ENCODE peak calls at places on chromosomes 13 and 19, in four cellular contexts. One of them, this sample, is unnamed.

GRCh38 chr19:49331616-49332055 is 3.6 kb upstream of the CD37 start:
- DNase-seq in H1: no peak
- DNase-seq in heart left ventricle: peak
- DNase-seq in Peyer's patch: peak
- DNase-seq in this sample: no peak

GRCh38 chr13:61684976-61685682 is 269.5 kb upstream of the PCDH20 start:
- DNase-seq in Peyer's patch: no peak
- DNase-seq in H1: no peak
- DNase-seq in heart left ventricle: no peak
- DNase-seq in this sample: no peak

GRCh38 chr19:2494084-2494446 is 18.1 kb downstream of the GADD45B start:
- DNase-seq in Peyer's patch: no peak
- DNase-seq in heart left ventricle: no peak
- DNase-seq in H1: no peak
- DNase-seq in this sample: no peak

GRCh38 chr19:39970674-39971379 is at the start of gene PSMC4:
- DNase-seq in H1: peak
- DNase-seq in heart left ventricle: peak
- DNase-seq in Peyer's patch: peak
- DNase-seq in this sample: peak

GRCh38 chr19:7126132-7126531 is 56.6 kb downstream of the ZNF557 start:
- DNase-seq in H1: no peak
- DNase-seq in heart left ventricle: no peak
- DNase-seq in Peyer's patch: no peak
- DNase-seq in this sample: no peak

GRCh38 chr19:39502640-39503417 is 4.1 kb downstream of the DLL3 start:
- DNase-seq in H1: no peak
- DNase-seq in Peyer's patch: peak
- DNase-seq in heart left ventricle: peak
- DNase-seq in this sample: no peak

GRCh38 chr13:28819748-28820098 is 416 bp upstream of the MTUS2 start:
- DNase-seq in H1: no peak
- DNase-seq in Peyer's patch: no peak
- DNase-seq in heart left ventricle: peak
- DNase-seq in this sample: no peak

GRCh38 chr19:13154241-13154778 is 4.1 kb downstream of the IER2 start:
- DNase-seq in heart left ventricle: peak
- DNase-seq in H1: no peak
- DNase-seq in Peyer's patch: peak
- DNase-seq in this sample: peak

GRCh38 chr19:34066007-34066656 is 106.2 kb upstream of the LSM14A start:
- DNase-seq in heart left ventricle: no peak
- DNase-seq in Peyer's patch: no peak
- DNase-seq in H1: no peak
- DNase-seq in this sample: no peak

GRCh38 chr13:107906131-107906530 is 309.2 kb downstream of the LIG4 start:
- DNase-seq in heart left ventricle: no peak
- DNase-seq in Peyer's patch: no peak
- DNase-seq in H1: no peak
- DNase-seq in this sample: no peak

GRCh38 chr13:33274264-33274663 is 11.3 kb downstream of the STARD13 start:
- DNase-seq in Peyer's patch: no peak
- DNase-seq in heart left ventricle: no peak
- DNase-seq in H1: no peak
- DNase-seq in this sample: no peak

GRCh38 chr13:59658736-59659330 is 504.9 kb downstream of the DIAPH3 start:
- DNase-seq in Peyer's patch: no peak
- DNase-seq in H1: no peak
- DNase-seq in heart left ventricle: no peak
- DNase-seq in this sample: no peak

GRCh38 chr13:23715762-23716235 is 145.6 kb downstream of the TNFRSF19 start:
- DNase-seq in H1: no peak
- DNase-seq in heart left ventricle: no peak
- DNase-seq in Peyer's patch: no peak
- DNase-seq in this sample: no peak

GRCh38 chr13:25886438-25887214 is 165.2 kb downstream of the SHISA2 start:
- DNase-seq in heart left ventricle: no peak
- DNase-seq in Peyer's patch: no peak
- DNase-seq in H1: no peak
- DNase-seq in this sample: no peak

GRCh38 chr19:46431824-46432223 is 3.1 kb upstream of the PNMA8C start:
- DNase-seq in H1: no peak
- DNase-seq in Peyer's patch: no peak
- DNase-seq in heart left ventricle: no peak
- DNase-seq in this sample: no peak

GRCh38 chr13:73338389-73338788 is 279.6 kb downstream of the KLF5 start:
- DNase-seq in heart left ventricle: no peak
- DNase-seq in H1: no peak
- DNase-seq in Peyer's patch: no peak
- DNase-seq in this sample: no peak

GRCh38 chr19:8360196-8360595 is 3.8 kb upstream of the ANGPTL4 start:
- DNase-seq in heart left ventricle: no peak
- DNase-seq in H1: no peak
- DNase-seq in Peyer's patch: no peak
- DNase-seq in this sample: no peak

GRCh38 chr19:2291185-2291751 is 9.3 kb upstream of the PEAK3 start:
- DNase-seq in H1: no peak
- DNase-seq in heart left ventricle: no peak
- DNase-seq in Peyer's patch: no peak
- DNase-seq in this sample: no peak

GRCh38 chr13:83780201-83780600 is 102.1 kb downstream of the SLITRK1 start:
- DNase-seq in Peyer's patch: no peak
- DNase-seq in H1: no peak
- DNase-seq in heart left ventricle: no peak
- DNase-seq in this sample: no peak

GRCh38 chr13:71785361-71785760 is 81.6 kb downstream of the DACH1 start:
- DNase-seq in Peyer's patch: no peak
- DNase-seq in heart left ventricle: no peak
- DNase-seq in H1: no peak
- DNase-seq in this sample: no peak

GRCh38 chr13:51559916-51560315 is 24.3 kb upstream of the WDFY2 start:
- DNase-seq in heart left ventricle: no peak
- DNase-seq in H1: no peak
- DNase-seq in Peyer's patch: no peak
- DNase-seq in this sample: no peak

GRCh38 chr13:77697208-77698103 is at the start of gene SLAIN1:
- DNase-seq in H1: peak
- DNase-seq in heart left ventricle: peak
- DNase-seq in Peyer's patch: peak
- DNase-seq in this sample: peak

GRCh38 chr19:56253737-56254136 is 18.8 kb upstream of the EDDM13 start:
- DNase-seq in heart left ventricle: no peak
- DNase-seq in H1: no peak
- DNase-seq in Peyer's patch: no peak
- DNase-seq in this sample: no peak

GRCh38 chr19:1690570-1691307 is 38.3 kb upstream of the TCF3 start:
- DNase-seq in Peyer's patch: no peak
- DNase-seq in H1: peak
- DNase-seq in heart left ventricle: no peak
- DNase-seq in this sample: no peak

GRCh38 chr13:103067751-103068563 is 1.7 kb upstream of the SLC10A2 start:
- DNase-seq in H1: peak
- DNase-seq in heart left ventricle: no peak
- DNase-seq in Peyer's patch: no peak
- DNase-seq in this sample: no peak
- TF ChIP-seq CTCF in H1: peak
- TF ChIP-seq CTCF in heart left ventricle: no peak
- TF ChIP-seq CTCF in Peyer's patch: peak
- TF ChIP-seq CTCF in this sample: no peak

DNA sequence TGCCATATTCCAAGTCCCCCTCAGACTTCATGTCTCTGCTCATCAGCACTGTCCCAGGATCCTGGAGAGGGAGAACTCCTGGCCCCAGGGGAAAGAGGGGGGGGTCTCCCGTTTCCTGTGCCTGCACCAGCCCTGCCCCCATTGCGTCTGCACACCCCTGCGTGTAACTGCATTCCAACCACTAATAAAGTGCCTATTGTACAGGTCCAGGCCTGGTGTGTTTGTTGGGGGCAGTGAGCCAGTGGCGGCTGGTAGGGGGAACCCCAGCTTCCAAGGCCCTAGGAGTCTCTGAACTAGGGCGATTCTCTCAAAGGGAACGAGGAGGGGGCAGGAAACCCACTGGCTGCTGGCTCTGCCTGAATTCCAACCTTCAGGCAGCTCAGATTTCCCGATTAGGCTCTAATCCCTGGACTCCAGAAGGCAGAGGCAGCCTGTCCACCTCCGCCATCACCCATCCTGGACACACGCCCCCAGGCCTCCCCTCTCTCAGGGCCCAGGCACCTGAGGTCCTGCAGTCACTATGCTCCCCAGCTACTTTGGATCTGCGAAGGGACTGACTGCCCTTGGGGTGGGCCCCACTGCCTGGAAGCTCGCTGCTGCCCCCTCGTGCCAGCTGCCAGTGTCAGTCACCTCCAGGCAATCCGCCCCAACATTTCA is 9.7 kb upstream of the ILF3 start:
- DNase-seq in H1: peak
- DNase-seq in heart left ventricle: peak
- DNase-seq in Peyer's patch: peak
- DNase-seq in this sample: peak
- TF ChIP-seq POLR2A in H1: no peak
- TF ChIP-seq POLR2A in heart left ventricle: no peak
- TF ChIP-seq POLR2A in Peyer's patch: no peak
- TF ChIP-seq POLR2A in this sample: no peak

DNA sequence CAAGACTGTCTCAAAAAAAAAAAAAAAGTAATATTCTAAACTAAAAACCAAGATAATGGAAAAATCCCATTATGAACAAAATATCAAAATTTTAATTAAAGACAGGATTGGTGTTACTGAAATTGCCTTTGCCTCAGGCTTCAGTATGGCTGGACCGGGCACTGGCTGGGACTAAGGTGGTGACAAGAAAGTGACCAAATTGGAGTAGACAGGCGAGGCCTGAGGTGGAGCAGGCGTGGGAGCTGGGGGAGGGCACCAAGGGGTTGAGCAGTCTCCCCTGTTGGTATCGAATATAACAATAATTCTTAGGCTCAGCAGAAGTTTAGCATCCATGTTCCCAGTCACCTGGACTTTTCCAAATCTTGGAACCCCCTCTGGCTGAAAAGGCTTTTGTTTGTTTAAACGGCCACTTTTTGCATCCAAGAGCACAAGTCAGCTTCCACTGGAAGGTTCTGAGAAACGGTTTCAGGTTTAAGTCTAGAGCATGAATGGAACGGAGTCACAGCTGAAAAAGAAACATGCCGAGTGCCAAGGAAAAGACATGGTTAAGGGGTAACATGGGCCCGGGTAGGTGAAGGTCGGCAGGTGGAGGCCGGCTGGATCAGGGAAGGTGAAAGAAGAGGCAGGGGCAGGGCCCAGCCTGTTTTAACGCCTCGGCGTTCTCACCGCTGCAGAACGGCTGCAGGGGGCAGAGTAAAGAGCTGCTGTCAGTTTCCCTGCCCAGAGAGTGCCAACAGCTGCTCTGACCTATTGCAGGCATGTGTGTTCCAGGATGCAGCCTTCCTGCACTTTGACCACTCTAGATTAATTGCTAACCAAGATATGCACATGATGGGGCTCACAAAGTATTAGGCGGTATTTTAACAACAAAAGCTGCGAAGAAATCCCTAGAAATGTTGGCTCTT is 104.4 kb downstream of the TM9SF2 start:
- DNase-seq in heart left ventricle: peak
- DNase-seq in H1: no peak
- DNase-seq in Peyer's patch: peak
- DNase-seq in this sample: peak
- TF ChIP-seq CTCF in heart left ventricle: no peak
- TF ChIP-seq CTCF in H1: peak
- TF ChIP-seq CTCF in Peyer's patch: peak
- TF ChIP-seq CTCF in this sample: no peak

DNA sequence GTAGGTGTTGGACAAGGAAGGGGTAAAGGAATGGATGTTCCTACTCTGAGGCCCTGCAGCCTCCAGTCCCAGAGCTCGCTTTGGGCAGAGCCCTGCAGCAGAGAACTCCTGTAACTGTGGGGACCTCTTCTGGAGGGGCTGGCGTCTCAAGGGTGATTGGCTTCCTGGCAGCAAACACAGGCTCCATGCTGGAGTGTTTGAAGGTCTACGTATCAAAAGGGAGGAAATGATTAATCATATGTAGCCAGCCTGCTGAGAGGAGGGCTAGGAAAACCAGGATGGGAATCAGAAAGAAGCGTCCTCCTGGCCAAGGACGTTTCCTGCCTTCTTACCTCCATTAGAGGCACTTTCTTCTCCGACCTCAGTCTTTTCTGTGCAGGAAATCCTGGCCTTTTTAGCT is 208.5 kb downstream of the TSHZ3 start:
- DNase-seq in heart left ventricle: no peak
- DNase-seq in Peyer's patch: no peak
- DNase-seq in H1: no peak
- DNase-seq in this sample: no peak
- TF ChIP-seq POLR2A in heart left ventricle: no peak
- TF ChIP-seq POLR2A in Peyer's patch: no peak
- TF ChIP-seq POLR2A in H1: no peak
- TF ChIP-seq POLR2A in this sample: no peak

GRCh38 chr13:44713793-44714469 is 137.8 kb upstream of the TSC22D1 start:
- DNase-seq in H1: peak
- DNase-seq in Peyer's patch: no peak
- DNase-seq in heart left ventricle: no peak
- DNase-seq in this sample: no peak
- TF ChIP-seq CTCF in H1: no peak
- TF ChIP-seq CTCF in Peyer's patch: no peak
- TF ChIP-seq CTCF in heart left ventricle: no peak
- TF ChIP-seq CTCF in this sample: no peak

This sample was measured in gastrocnemius medialis.